ENCODE peak calls at places on chromosomes 12 and 14, in eight cellular contexts. R is ureter; A is keratinocyte; J is stimulated activated CD8-positive, alpha-beta memory T cell treated with anti-CD3 and anti-CD28 coated beads, Interleukin-15, amount 100 ng/mL, for 24 hours; O is NCI-H774; P is GM12865; T is BJ; K is HT-29. F is an unnamed sample.

GRCh38 chr12:56677680-56678079 is 10.4 kb downstream of the PTGES3 start:
- DNase-seq in J (no peak), O (no peak), T (no peak), K (no peak), A (no peak), P (peak; percentile 64), R (no peak), F (no peak)

GRCh38 chr12:28506271-28506670 is 316.0 kb downstream of the CCDC91 start:
- DNase-seq in J (no peak), P (no peak), O (no peak), K (no peak), T (no peak), R (no peak), A (no peak), F (no peak)

GRCh38 chr12:19196959-19197630 is 67.6 kb downstream of the PLEKHA5 start:
- DNase-seq in O (peak; percentile 34), J (no peak), A (no peak), R (no peak), P (no peak), K (no peak), T (no peak), F (no peak)

GRCh38 chr14:74491952-74492351 is 1.2 kb downstream of the NPC2 start:
- DNase-seq in J (no peak), A (no peak), P (peak; percentile 69), R (no peak), O (no peak), T (no peak), K (peak; percentile 22), F (no peak)

GRCh38 chr12:10501031-10501430 is 4.7 kb upstream of the EIF2S3B start:
- DNase-seq in P (peak; percentile 8), K (peak; percentile 42), T (no peak), R (no peak), J (no peak), O (no peak), A (no peak), F (no peak)

GRCh38 chr12:110704750-110705149 is 15.8 kb upstream of the HVCN1 start:
- DNase-seq in R (no peak), P (peak; percentile 48), A (no peak), O (peak; percentile 67), K (peak; percentile 34), J (no peak), T (no peak), F (no peak)

GRCh38 chr12:72072613-72073212 is 134.1 kb downstream of the TPH2 start:
- DNase-seq in R (no peak), A (no peak), O (no peak), J (no peak), K (no peak), P (no peak), T (no peak), F (no peak)

GRCh38 chr12:10363922-10364838 is 25.7 kb downstream of the KLRK1 start:
- DNase-seq in P (peak; percentile 89), T (no peak), K (peak; percentile 75), R (no peak), O (peak; percentile 67), J (no peak), A (no peak), F (no peak)

GRCh38 chr12:130634866-130635265 is 81.2 kb downstream of the RIMBP2 start:
- DNase-seq in K (no peak), R (no peak), J (no peak), T (no peak), A (no peak), P (no peak), O (no peak), F (no peak)

GRCh38 chr12:108267449-108267848 is 71.7 kb downstream of the CMKLR1 start:
- DNase-seq in O (no peak), A (no peak), R (no peak), K (no peak), T (no peak), J (no peak), P (no peak), F (no peak)

GRCh38 chr12:104669851-104670337 is 213.1 kb downstream of the CHST11 start:
- DNase-seq in T (no peak), O (no peak), K (no peak), A (no peak), P (peak; percentile 72), R (peak; percentile 62), J (no peak), F (no peak)

GRCh38 chr12:121446760-121447159 is 46.8 kb downstream of the RNF34 start:
- DNase-seq in T (no peak), R (no peak), A (no peak), P (no peak), O (no peak), J (no peak), K (no peak), F (no peak)

GRCh38 chr14:96304956-96305355 is 48.9 kb downstream of the BDKRB1 start:
- DNase-seq in K (no peak), T (no peak), P (no peak), A (no peak), R (no peak), J (no peak), O (no peak), F (peak; percentile 56)

GRCh38 chr12:91922139-91922538 is 223.5 kb downstream of the BTG1 start:
- DNase-seq in T (no peak), J (no peak), R (no peak), A (no peak), O (no peak), P (no peak), K (no peak), F (no peak)

GRCh38 chr12:40248034-40248433 is 23.2 kb downstream of the LRRK2 start:
- DNase-seq in J (no peak), R (no peak), P (no peak), T (no peak), K (no peak), A (no peak), O (no peak), F (no peak)

GRCh38 chr12:43653917-43654316 is 101.9 kb upstream of the ADAMTS20 start:
- DNase-seq in J (no peak), P (no peak), T (no peak), A (no peak), O (no peak), R (no peak), K (no peak), F (no peak)

GRCh38 chr14:68526420-68527105 is 266.3 kb downstream of the ZFP36L1 start:
- DNase-seq in K (no peak), R (peak; percentile 53), P (no peak), A (no peak), J (no peak), O (no peak), T (no peak), F (no peak)

GRCh38 chr12:15556411-15556810 is 232.8 kb downstream of the EPS8 start:
- DNase-seq in P (no peak), J (no peak), T (no peak), O (no peak), A (no peak), R (no peak), K (no peak), F (no peak)